ENCODE peak calls at places on chromosome 22, in five cellular contexts. M, U, F, Z and Q are unnamed samples.

GRCh38 chr22:47257566-47257965 is 495.1 kb downstream of the TBC1D22A start:
- DNase-seq in M (no peak), U (no peak), F (no peak), Z (no peak), Q (no peak)

GRCh38 chr22:38924197-38924952 is 33.0 kb upstream of the APOBEC3A start:
- DNase-seq in M (no peak), U (peak), F (no peak), Z (no peak), Q (peak)

GRCh38 chr22:38205261-38206128 is 3.7 kb downstream of the MAFF start:
- DNase-seq in M (no peak), U (no peak), F (no peak), Z (no peak), Q (no peak)

GRCh38 chr22:40709752-40710413 is 30.6 kb downstream of the MCHR1 start:
- DNase-seq in M (no peak), U (no peak), F (no peak), Z (no peak), Q (no peak)

GRCh38 chr22:27866136-27867091 is 52.6 kb downstream of the PITPNB start:
- DNase-seq in M (no peak), U (peak), F (no peak), Z (no peak), Q (no peak)

GRCh38 chr22:29205598-29206371 is at the start of gene EMID1:
- DNase-seq in M (no peak), U (no peak), F (no peak), Z (peak), Q (no peak)

GRCh38 chr22:27132896-27133500 is 475.6 kb downstream of the MIAT start:
- DNase-seq in M (no peak), U (no peak), F (no peak), Z (no peak), Q (no peak)

GRCh38 chr22:29660021-29660420 is 56.6 kb downstream of the NF2 start:
- DNase-seq in M (no peak), U (no peak), F (no peak), Z (no peak), Q (no peak)

GRCh38 chr22:24510694-24511625 is 15.8 kb downstream of the UPB1 start:
- DNase-seq in M (no peak), U (peak), F (no peak), Z (peak), Q (no peak)

GRCh38 chr22:23282089-23282501 is 101.8 kb downstream of the BCR start:
- DNase-seq in M (no peak), U (no peak), F (no peak), Z (no peak), Q (peak)

GRCh38 chr22:37032134-37032534 is 12.6 kb downstream of the MPST start:
- DNase-seq in M (no peak), U (no peak), F (no peak), Z (no peak), Q (no peak)

GRCh38 chr22:32082331-32082730 is 39.3 kb downstream of the SLC5A1 start:
- DNase-seq in M (no peak), U (no peak), F (no peak), Z (no peak), Q (no peak)

GRCh38 chr22:34800265-34800664 is 265.7 kb upstream of the ISX start:
- DNase-seq in M (no peak), U (no peak), F (no peak), Z (no peak), Q (no peak)

GRCh38 chr22:38413085-38414008 is 41.7 kb downstream of the KCNJ4 start:
- DNase-seq in M (no peak), U (no peak), F (no peak), Z (no peak), Q (no peak)

GRCh38 chr22:39511226-39511625 is 9.1 kb upstream of the ATF4 start:
- DNase-seq in M (no peak), U (no peak), F (no peak), Z (no peak), Q (no peak)

GRCh38 chr22:35349704-35350538 is 31.0 kb upstream of the HMOX1 start:
- DNase-seq in M (no peak), U (no peak), F (no peak), Z (no peak), Q (no peak)

GRCh38 chr22:40176921-40177737 is 596 bp upstream of the TNRC6B start:
- DNase-seq in M (peak), U (peak), F (peak), Z (peak), Q (no peak)

GRCh38 chr22:43823353-43823908 is 11.3 kb upstream of the EFCAB6 start:
- DNase-seq in M (no peak), U (peak), F (no peak), Z (no peak), Q (no peak)

GRCh38 chr22:30858976-30859713 is 109.4 kb downstream of the MORC2 start:
- DNase-seq in M (no peak), U (no peak), F (no peak), Z (peak), Q (no peak)

GRCh38 chr22:39179401-39179827 is 26.9 kb upstream of the CBX7 start:
- DNase-seq in M (no peak), U (no peak), F (no peak), Z (peak), Q (no peak)

GRCh38 chr22:49514656-49515055 is 313.0 kb downstream of the BRD1 start:
- DNase-seq in M (no peak), U (no peak), F (no peak), Z (no peak), Q (no peak)
- TF ChIP-seq SIN3A in M (no peak), U (no peak), F (no peak), Z (no peak), Q (no peak)

GRCh38 chr22:20174785-20175596 is 24.1 kb upstream of the CCDC188 start:
- DNase-seq in M (no peak), U (no peak), F (no peak), Z (no peak), Q (no peak)
- TF ChIP-seq SP1 in M (no peak), U (no peak), F (no peak), Z (no peak), Q (no peak)

GRCh38 chr22:50657925-50658324 is 14.7 kb upstream of the SHANK3 start:
- DNase-seq in M (no peak), U (no peak), F (no peak), Z (no peak), Q (no peak)

GRCh38 chr22:50660306-50660705 is 12.3 kb upstream of the SHANK3 start:
- DNase-seq in M (no peak), U (no peak), F (no peak), Z (no peak), Q (no peak)

DNA sequence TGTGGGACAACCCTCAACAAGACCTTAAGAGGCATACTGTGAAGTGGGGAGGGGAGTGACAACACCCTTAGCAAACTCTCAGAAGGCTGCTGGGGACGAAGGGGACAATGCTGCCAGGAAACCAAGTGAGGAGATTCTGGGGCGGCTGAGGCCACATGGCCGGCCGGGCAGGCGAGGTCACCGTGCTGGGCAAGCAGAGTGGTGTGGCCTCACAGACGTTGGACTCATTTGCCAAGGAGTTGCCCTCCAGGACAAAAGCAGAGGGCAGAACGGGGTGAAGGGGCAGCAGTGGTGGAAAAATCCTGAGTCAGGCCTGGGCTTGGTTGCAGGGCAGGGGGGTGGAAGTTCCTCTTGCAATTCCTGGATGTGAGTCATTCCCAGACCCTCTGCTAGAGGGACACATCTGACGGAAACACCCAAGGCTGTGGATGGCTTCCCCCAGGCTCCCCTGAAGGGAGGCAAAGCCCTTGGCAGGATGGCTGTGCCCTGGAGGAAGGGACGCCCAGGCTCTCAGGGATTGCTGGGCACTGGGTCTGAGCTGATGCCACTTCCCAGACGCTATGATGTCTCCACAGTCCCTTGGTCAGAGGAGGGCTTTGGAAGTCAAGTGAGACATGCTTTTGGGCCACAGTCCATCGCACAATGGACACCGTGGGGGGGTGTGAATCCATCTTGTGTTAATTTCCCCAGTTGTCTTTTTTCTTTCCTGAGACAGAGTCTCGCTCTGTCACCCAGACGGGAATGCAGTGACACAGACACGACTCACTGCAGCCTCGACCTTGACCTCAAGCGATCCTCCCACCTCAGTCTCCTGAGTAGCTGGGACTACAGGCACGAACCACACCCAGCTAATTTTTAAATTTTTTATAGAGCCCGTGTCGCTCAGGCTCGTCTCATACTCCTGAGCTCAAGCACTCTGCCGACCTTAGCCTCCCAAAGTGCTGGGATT is 16.2 kb upstream of the SHANK3 start:
- DNase-seq in M (no peak), U (peak), F (no peak), Z (no peak), Q (no peak)
- TF ChIP-seq SIN3A in M (no peak), U (no peak), F (no peak), Z (no peak), Q (no peak)

DNA sequence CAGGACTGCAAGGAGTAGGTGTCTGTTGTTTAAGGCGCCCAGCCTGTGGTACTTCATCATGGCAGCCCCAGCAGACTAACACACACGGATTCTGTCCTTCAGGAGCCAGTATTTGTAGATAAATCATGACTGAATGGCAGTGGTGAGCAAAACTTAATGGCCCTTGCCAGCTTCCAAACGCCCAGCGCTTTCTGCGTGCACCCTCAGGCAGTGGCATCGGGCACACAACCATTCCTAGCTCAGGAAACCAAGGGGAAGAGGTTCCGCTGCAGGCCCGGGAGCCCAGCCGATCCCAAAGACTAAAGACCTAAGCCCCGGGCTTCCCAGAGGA is 80.1 kb upstream of the SEPTIN5 start:
- DNase-seq in M (no peak), U (no peak), F (no peak), Z (no peak), Q (no peak)
- TF ChIP-seq SP1 in M (no peak), U (no peak), F (no peak), Z (no peak), Q (no peak)